ENCODE peak calls at places on chromosomes 1 and 21, in ten cellular contexts. Y is omental fat pad, F is transverse colon, H is K562, E is Calu3, T is body of pancreas, P is mesothelial cell of epicardium, B is RWPE1, M is HFFc6, N is ovary. V is an unnamed sample.

GRCh38 chr1:184622136-184622823 is 132.4 kb downstream of the EDEM3 start:
- DNase-seq in Y (no peak), F (peak), P (peak), M (peak), B (peak), E (no peak), T (no peak), H (no peak), N (peak), V (no peak)

GRCh38 chr1:210771131-210771530 is 362.8 kb downstream of the KCNH1 start:
- DNase-seq in P (no peak), N (no peak), M (no peak), H (no peak), F (no peak), E (no peak), Y (no peak), T (no peak), B (no peak), V (no peak)

GRCh38 chr1:39269791-39270342 is 65.4 kb downstream of the MACF1 start:
- DNase-seq in T (no peak), M (no peak), P (no peak), H (no peak), Y (no peak), B (no peak), N (no peak), F (peak), E (no peak), V (no peak)

GRCh38 chr1:225486856-225487255 is 59.0 kb upstream of the LBR start:
- DNase-seq in T (no peak), H (no peak), P (no peak), B (no peak), Y (no peak), F (no peak), N (no peak), E (no peak), M (no peak), V (no peak)

GRCh38 chr1:192925609-192926008 is 116.8 kb downstream of the RGS2 start:
- DNase-seq in H (no peak), T (no peak), Y (no peak), P (no peak), M (no peak), E (no peak), F (no peak), N (no peak), B (no peak), V (no peak)

GRCh38 chr1:182197555-182197954 is 136.0 kb upstream of the ZNF648 start:
- DNase-seq in N (no peak), M (no peak), T (no peak), E (no peak), Y (no peak), H (no peak), F (peak), B (no peak), P (no peak), V (no peak)

GRCh38 chr1:243408479-243408878 is 152.6 kb downstream of the SDCCAG8 start:
- DNase-seq in Y (no peak), N (no peak), P (no peak), M (no peak), T (no peak), H (no peak), E (no peak), F (no peak), B (no peak), V (no peak)

GRCh38 chr1:89890085-89890754 is 69.4 kb downstream of the LRRC8D start:
- DNase-seq in E (peak), H (no peak), T (peak), P (no peak), B (peak), F (no peak), N (no peak), Y (no peak), M (peak), V (no peak)

GRCh38 chr1:7558921-7559869 is 211.9 kb upstream of the VAMP3 start:
- DNase-seq in F (no peak), B (no peak), Y (no peak), P (no peak), M (no peak), H (no peak), N (peak), E (no peak), T (no peak), V (no peak)

GRCh38 chr1:229032455-229032854 is 238.5 kb upstream of the RAB4A start:
- DNase-seq in E (no peak), B (no peak), T (no peak), Y (no peak), N (no peak), F (no peak), M (no peak), H (no peak), P (no peak), V (no peak)

GRCh38 chr1:213600879-213601278 is 386.9 kb upstream of the PROX1 start:
- DNase-seq in M (no peak), Y (no peak), E (no peak), T (no peak), P (no peak), B (no peak), H (no peak), F (no peak), N (no peak), V (no peak)

GRCh38 chr1:111988743-111989453 is 570 bp downstream of the KCND3 start:
- DNase-seq in Y (no peak), F (peak), B (no peak), E (no peak), N (no peak), T (peak), H (no peak), M (no peak), P (no peak), V (peak)

GRCh38 chr1:55696181-55696580 is 481.0 kb upstream of the USP24 start:
- DNase-seq in H (no peak), F (no peak), Y (no peak), E (no peak), P (no peak), M (peak), B (peak), N (no peak), T (no peak), V (no peak)

GRCh38 chr1:39524591-39525365 is 33.3 kb downstream of the BMP8A start:
- DNase-seq in M (no peak), F (no peak), Y (no peak), H (no peak), T (no peak), B (no peak), E (no peak), N (no peak), P (no peak), V (no peak)

GRCh38 chr1:227913969-227914791 is 33.6 kb downstream of the WNT9A start:
- DNase-seq in H (no peak), F (no peak), E (no peak), M (no peak), P (no peak), B (no peak), Y (no peak), N (no peak), T (no peak), V (no peak)

GRCh38 chr1:64553285-64553684 is 83.4 kb downstream of the CACHD1 start:
- DNase-seq in T (no peak), B (no peak), E (no peak), N (no peak), M (no peak), Y (no peak), F (no peak), H (no peak), P (no peak), V (no peak)

GRCh38 chr1:167720965-167721616 is 691 bp upstream of the MPZL1 start:
- DNase-seq in E (peak), F (peak), P (no peak), H (no peak), Y (no peak), B (peak), N (peak), T (peak), M (peak), V (peak)

GRCh38 chr1:3895279-3895950 is 4.7 kb downstream of the C1orf174 start:
- DNase-seq in N (no peak), T (no peak), H (no peak), P (no peak), Y (no peak), B (no peak), M (peak), F (no peak), E (no peak), V (no peak)

GRCh38 chr1:153985341-153985912 is 712 bp downstream of the RAB13 start:
- DNase-seq in Y (peak), P (peak), B (no peak), M (peak), F (peak), H (peak), T (no peak), E (no peak), N (no peak), V (no peak)

GRCh38 chr1:86472165-86472564 is 3.4 kb downstream of the CLCA1 start:
- DNase-seq in P (no peak), Y (no peak), F (no peak), H (no peak), N (no peak), E (no peak), T (no peak), M (no peak), B (no peak), V (no peak)

GRCh38 chr1:25799758-25800537 is at the start of gene SELENON:
- DNase-seq in F (peak), T (peak), M (no peak), N (peak), H (peak), B (peak), P (no peak), E (peak), Y (no peak), V (peak)

GRCh38 chr1:162697140-162697895 is 65.1 kb downstream of the DDR2 start:
- DNase-seq in P (no peak), F (no peak), T (no peak), B (no peak), E (no peak), H (no peak), N (no peak), Y (no peak), M (no peak), V (no peak)

GRCh38 chr1:24248859-24249258 is 61.8 kb upstream of the IFNLR1 start:
- DNase-seq in F (no peak), H (no peak), E (no peak), N (no peak), Y (no peak), P (no peak), B (no peak), M (no peak), T (no peak), V (no peak)

GRCh38 chr1:10286244-10286643 is 75.9 kb downstream of the KIF1B start:
- DNase-seq in E (no peak), M (no peak), N (no peak), P (no peak), B (no peak), H (no peak), F (no peak), Y (no peak), T (no peak), V (no peak)

GRCh38 chr21:17786219-17787181 is 32.7 kb downstream of the C21orf91 start:
- DNase-seq in B (no peak), H (no peak), Y (no peak), E (no peak), N (no peak), T (no peak), M (no peak), F (no peak), P (no peak), V (no peak)

GRCh38 chr1:214700381-214700780 is 97.4 kb downstream of the CENPF start:
- DNase-seq in E (no peak), M (no peak), F (no peak), B (no peak), H (no peak), N (no peak), P (no peak), T (no peak), Y (no peak), V (no peak)

GRCh38 chr1:65459397-65459768 is 38.9 kb downstream of the LEPR start:
- DNase-seq in M (peak), N (no peak), F (no peak), Y (no peak), T (no peak), P (no peak), H (no peak), B (peak), E (peak), V (no peak)

GRCh38 chr1:85378526-85378925 is 86.4 kb downstream of the DDAH1 start:
- DNase-seq in T (no peak), P (no peak), B (no peak), N (no peak), E (no peak), M (no peak), Y (no peak), H (no peak), F (no peak), V (no peak)

GRCh38 chr1:113694910-113695309 is 64.4 kb downstream of the PHTF1 start:
- DNase-seq in E (no peak), P (no peak), H (no peak), B (no peak), F (no peak), T (no peak), Y (no peak), N (no peak), M (no peak), V (no peak)

GRCh38 chr1:111733183-111733995 is 5.8 kb downstream of the INKA2 start:
- DNase-seq in N (no peak), E (no peak), T (no peak), B (no peak), Y (no peak), F (peak), M (peak), H (peak), P (no peak), V (peak)

GRCh38 chr1:168945870-168946269 is 160.6 kb upstream of the ATP1B1 start:
- DNase-seq in B (no peak), E (peak), F (peak), Y (no peak), H (no peak), M (no peak), T (peak), P (no peak), N (peak), V (no peak)

GRCh38 chr21:34077888-34078287 is 4.5 kb downstream of the MRPS6 start:
- DNase-seq in M (no peak), B (no peak), P (no peak), H (no peak), E (no peak), Y (no peak), T (no peak), N (no peak), F (no peak), V (no peak)

GRCh38 chr1:92599184-92599583 is 112.5 kb upstream of the GFI1 start:
- DNase-seq in E (no peak), F (no peak), Y (no peak), B (peak), N (no peak), P (no peak), H (no peak), T (no peak), M (peak), V (no peak)

GRCh38 chr21:42080788-42081083 is 9.6 kb downstream of the UMODL1 start:
- DNase-seq in T (no peak), Y (no peak), N (no peak), B (peak), P (no peak), M (peak), E (no peak), H (no peak), F (no peak), V (no peak)

GRCh38 chr1:28860332-28861073 is 48.5 kb downstream of the OPRD1 start:
- DNase-seq in M (peak), P (no peak), F (peak), T (no peak), E (peak), N (no peak), B (peak), H (no peak), Y (no peak), V (no peak)

GRCh38 chr1:196910208-196910607 is 22.4 kb downstream of the CFHR4 start:
- DNase-seq in M (peak), E (no peak), T (no peak), N (no peak), B (no peak), P (no peak), H (no peak), F (no peak), Y (no peak), V (no peak)
- TF ChIP-seq CTCF in M (peak), E (no peak), T (no peak), N (no peak), B (no peak), P (peak), H (no peak), F (no peak), Y (no peak), V (peak)

DNA sequence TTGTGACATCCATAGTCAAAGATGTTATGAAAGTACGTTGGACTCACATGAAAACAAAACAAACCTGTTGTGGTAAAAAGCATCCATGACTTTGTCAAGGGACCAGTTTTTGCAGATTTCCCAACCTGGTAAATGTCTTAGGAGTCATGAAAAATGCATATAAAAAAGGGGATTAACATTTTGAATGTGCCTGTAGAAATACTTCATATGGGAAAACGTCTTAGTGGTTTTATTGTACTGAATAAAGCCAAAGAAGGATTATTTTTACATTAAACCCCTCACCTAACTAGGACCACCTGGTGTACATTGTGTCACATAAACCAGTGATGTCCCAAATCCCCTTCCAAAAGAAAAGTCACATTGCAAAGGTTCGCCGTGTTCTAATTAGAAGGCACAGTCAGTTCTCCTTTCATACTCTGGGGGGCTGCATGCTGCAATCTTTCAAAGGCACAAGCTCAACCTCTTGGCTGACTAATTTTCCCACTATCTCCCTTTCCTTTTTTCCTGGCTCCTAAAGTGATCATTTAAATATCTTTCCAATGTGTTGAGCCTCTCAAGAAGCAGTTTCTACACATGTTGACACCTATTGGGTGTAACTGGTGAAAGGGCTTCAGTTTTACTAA is 119.8 kb upstream of the SPAG17 start:
- DNase-seq in M (no peak), N (no peak), Y (no peak), P (no peak), T (no peak), B (peak), H (no peak), F (no peak), E (no peak), V (peak)
- TF ChIP-seq CTCF in M (peak), N (no peak), Y (no peak), P (no peak), T (peak), B (peak), H (no peak), F (peak), E (no peak), V (peak)

GRCh38 chr1:15804060-15804459 is 3.4 kb downstream of the UQCRHL start:
- DNase-seq in Y (no peak), E (no peak), B (no peak), T (no peak), M (no peak), F (no peak), P (no peak), N (no peak), H (no peak), V (no peak)

GRCh38 chr1:15802234-15802965 is 5.0 kb downstream of the UQCRHL start:
- DNase-seq in Y (no peak), M (peak), T (no peak), P (no peak), F (no peak), B (no peak), E (no peak), H (no peak), N (no peak), V (no peak)

GRCh38 chr1:15807121-15807520 is 328 bp downstream of the UQCRHL start:
- DNase-seq in H (no peak), N (no peak), P (no peak), M (no peak), B (no peak), F (no peak), E (no peak), Y (no peak), T (no peak), V (no peak)

GRCh38 chr1:15799928-15800835 is 7.3 kb downstream of the UQCRHL start:
- DNase-seq in M (peak), Y (peak), N (no peak), F (peak), P (peak), E (peak), H (peak), B (peak), T (peak), V (no peak)

GRCh38 chr1:15803380-15803779 is 4.1 kb downstream of the UQCRHL start:
- DNase-seq in B (no peak), Y (no peak), E (no peak), N (no peak), T (no peak), P (no peak), M (peak), H (peak), F (no peak), V (peak)
- TF ChIP-seq CTCF in B (no peak), Y (peak), E (peak), N (peak), T (no peak), P (no peak), M (peak), H (peak), F (peak), V (peak)

GRCh38 chr1:246147471-246148461 is 359.3 kb downstream of the SMYD3 start:
- DNase-seq in E (no peak), P (no peak), B (no peak), Y (no peak), F (no peak), M (no peak), N (no peak), T (no peak), H (no peak), V (no peak)
- TF ChIP-seq CTCF in E (no peak), P (no peak), B (no peak), Y (no peak), F (no peak), M (no peak), N (no peak), T (no peak), H (no peak), V (no peak)

DNA sequence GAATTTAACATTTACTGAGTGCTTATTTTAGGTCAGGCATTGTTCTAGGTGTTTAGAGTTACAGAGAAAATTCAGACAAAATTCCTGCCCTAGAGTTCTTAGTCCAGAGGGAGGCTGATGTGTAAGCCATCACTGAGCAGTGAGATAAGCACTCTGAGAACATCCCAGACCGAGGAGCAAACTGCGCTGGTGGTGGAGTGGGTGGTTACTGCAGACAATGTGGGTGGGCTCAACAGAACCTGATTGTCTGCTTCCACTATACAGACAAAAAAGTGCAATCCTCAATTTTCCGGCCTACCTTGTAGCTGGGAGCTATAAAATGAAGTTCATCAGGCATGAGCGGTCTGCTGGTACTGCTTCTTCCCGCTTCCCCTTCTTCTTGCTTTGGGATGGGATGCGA is 23.5 kb downstream of the PROK1 start:
- DNase-seq in H (no peak), T (no peak), P (no peak), M (no peak), B (no peak), N (no peak), F (no peak), Y (no peak), E (no peak), V (no peak)
- TF ChIP-seq CTCF in H (no peak), T (no peak), P (no peak), M (no peak), B (no peak), N (no peak), F (no peak), Y (no peak), E (no peak), V (no peak)

GRCh38 chr1:191675991-191676783 is 482.1 kb upstream of the RGS18 start:
- DNase-seq in T (no peak), Y (no peak), H (no peak), F (no peak), P (no peak), M (no peak), E (no peak), B (no peak), N (no peak), V (no peak)
- TF ChIP-seq CTCF in T (no peak), Y (no peak), H (no peak), F (no peak), P (no peak), M (no peak), E (no peak), B (no peak), N (no peak), V (no peak)